ENCODE peak calls at places on chromosomes 5 and 9, in ten cellular contexts. One of them, this sample, is unnamed.
A peak's percentile ranks its signal among the peaks of the same experiment; 100 is the strongest.

GRCh38 chr5:143646961-143647360 is 165.0 kb upstream of the HMHB1 start:
- DNase-seq in A549: no peak
- DNase-seq in Karpas-422: no peak
- DNase-seq in transverse colon: no peak
- DNase-seq in neuronal stem cell: no peak
- DNase-seq in ovary: no peak
- DNase-seq in mesendoderm: no peak
- DNase-seq in aorta: no peak
- DNase-seq in effector memory CD4-positive, alpha-beta T cell: no peak
- DNase-seq in CD8-positive, alpha-beta memory T cell: no peak
- DNase-seq in this sample: no peak

GRCh38 chr5:90861843-90862586 is 303.4 kb downstream of the ADGRV1 start:
- DNase-seq in effector memory CD4-positive, alpha-beta T cell: no peak
- DNase-seq in ovary: no peak
- DNase-seq in Karpas-422: no peak
- DNase-seq in transverse colon: no peak
- DNase-seq in neuronal stem cell: no peak
- DNase-seq in CD8-positive, alpha-beta memory T cell: no peak
- DNase-seq in A549: no peak
- DNase-seq in mesendoderm: no peak
- DNase-seq in aorta: no peak
- DNase-seq in this sample: no peak

GRCh38 chr5:126444137-126444536 is 20.9 kb downstream of the GRAMD2B start:
- DNase-seq in aorta: no peak
- DNase-seq in CD8-positive, alpha-beta memory T cell: no peak
- DNase-seq in transverse colon: no peak
- DNase-seq in neuronal stem cell: no peak
- DNase-seq in mesendoderm: no peak
- DNase-seq in Karpas-422: no peak
- DNase-seq in effector memory CD4-positive, alpha-beta T cell: no peak
- DNase-seq in A549: no peak
- DNase-seq in ovary: no peak
- DNase-seq in this sample: no peak

GRCh38 chr5:92472981-92473566 is 1090.0 kb upstream of the ARRDC3 start:
- DNase-seq in transverse colon: no peak
- DNase-seq in effector memory CD4-positive, alpha-beta T cell: no peak
- DNase-seq in aorta: no peak
- DNase-seq in neuronal stem cell: no peak
- DNase-seq in ovary: no peak
- DNase-seq in Karpas-422: no peak
- DNase-seq in A549: no peak
- DNase-seq in mesendoderm: no peak
- DNase-seq in CD8-positive, alpha-beta memory T cell: no peak
- DNase-seq in this sample: no peak

GRCh38 chr5:173581408-173582197 is 34.8 kb downstream of the BOD1 start:
- DNase-seq in Karpas-422: peak; percentile 91
- DNase-seq in effector memory CD4-positive, alpha-beta T cell: no peak
- DNase-seq in ovary: no peak
- DNase-seq in aorta: no peak
- DNase-seq in neuronal stem cell: peak; percentile 64
- DNase-seq in A549: peak; percentile 31
- DNase-seq in CD8-positive, alpha-beta memory T cell: peak; percentile 17
- DNase-seq in mesendoderm: peak; percentile 72
- DNase-seq in transverse colon: peak; percentile 19
- DNase-seq in this sample: no peak

GRCh38 chr9:133946840-133947486 is 45.2 kb downstream of the VAV2 start:
- DNase-seq in Karpas-422: no peak
- DNase-seq in mesendoderm: no peak
- DNase-seq in aorta: peak; percentile 62
- DNase-seq in transverse colon: no peak
- DNase-seq in A549: no peak
- DNase-seq in neuronal stem cell: no peak
- DNase-seq in effector memory CD4-positive, alpha-beta T cell: no peak
- DNase-seq in ovary: no peak
- DNase-seq in CD8-positive, alpha-beta memory T cell: no peak
- DNase-seq in this sample: no peak

GRCh38 chr5:93044860-93045666 is 536.0 kb downstream of the NR2F1-AS1 start:
- DNase-seq in mesendoderm: peak; percentile 93
- DNase-seq in ovary: no peak
- DNase-seq in CD8-positive, alpha-beta memory T cell: no peak
- DNase-seq in A549: no peak
- DNase-seq in Karpas-422: no peak
- DNase-seq in transverse colon: no peak
- DNase-seq in effector memory CD4-positive, alpha-beta T cell: no peak
- DNase-seq in neuronal stem cell: no peak
- DNase-seq in aorta: no peak
- DNase-seq in this sample: no peak

GRCh38 chr5:133247145-133247709 is 195.4 kb downstream of the HSPA4 start:
- DNase-seq in ovary: no peak
- DNase-seq in transverse colon: no peak
- DNase-seq in mesendoderm: no peak
- DNase-seq in CD8-positive, alpha-beta memory T cell: no peak
- DNase-seq in neuronal stem cell: no peak
- DNase-seq in aorta: no peak
- DNase-seq in Karpas-422: no peak
- DNase-seq in A549: no peak
- DNase-seq in effector memory CD4-positive, alpha-beta T cell: no peak
- DNase-seq in this sample: no peak

GRCh38 chr5:132205385-132206125 is 22.1 kb downstream of the P4HA2 start:
- DNase-seq in neuronal stem cell: no peak
- DNase-seq in CD8-positive, alpha-beta memory T cell: no peak
- DNase-seq in mesendoderm: no peak
- DNase-seq in aorta: no peak
- DNase-seq in A549: no peak
- DNase-seq in transverse colon: no peak
- DNase-seq in ovary: no peak
- DNase-seq in Karpas-422: peak; percentile 68
- DNase-seq in effector memory CD4-positive, alpha-beta T cell: no peak
- DNase-seq in this sample: peak; percentile 58

GRCh38 chr9:108676344-108676743 is 179.4 kb downstream of the ACTL7B start:
- DNase-seq in ovary: no peak
- DNase-seq in CD8-positive, alpha-beta memory T cell: no peak
- DNase-seq in aorta: no peak
- DNase-seq in mesendoderm: no peak
- DNase-seq in transverse colon: no peak
- DNase-seq in Karpas-422: no peak
- DNase-seq in A549: no peak
- DNase-seq in neuronal stem cell: no peak
- DNase-seq in effector memory CD4-positive, alpha-beta T cell: no peak
- DNase-seq in this sample: no peak

GRCh38 chr5:80208337-80208736 is 47.5 kb downstream of the SERINC5 start:
- DNase-seq in CD8-positive, alpha-beta memory T cell: no peak
- DNase-seq in A549: no peak
- DNase-seq in transverse colon: no peak
- DNase-seq in ovary: no peak
- DNase-seq in mesendoderm: no peak
- DNase-seq in aorta: no peak
- DNase-seq in effector memory CD4-positive, alpha-beta T cell: no peak
- DNase-seq in Karpas-422: no peak
- DNase-seq in neuronal stem cell: no peak
- DNase-seq in this sample: no peak
- H3K4me1 ChIP-seq in CD8-positive, alpha-beta memory T cell: peaks cover 96% of the 10 kb centered on the region
- H3K4me1 ChIP-seq in A549: no peaks in the 10 kb centered on the region
- H3K4me1 ChIP-seq in transverse colon: peaks cover 31% of the 10 kb centered on the region
- H3K4me1 ChIP-seq in ovary: peaks cover 5% of the 10 kb centered on the region
- H3K4me1 ChIP-seq in mesendoderm: peaks cover 13% of the 10 kb centered on the region
- H3K4me1 ChIP-seq in aorta: no peaks in the 10 kb centered on the region
- H3K4me1 ChIP-seq in effector memory CD4-positive, alpha-beta T cell: peaks cover 66% of the 10 kb centered on the region
- H3K4me1 ChIP-seq in Karpas-422: no peaks in the 10 kb centered on the region
- H3K4me1 ChIP-seq in neuronal stem cell: no peaks in the 10 kb centered on the region
- H3K4me1 ChIP-seq in this sample: no peaks in the 10 kb centered on the region

GRCh38 chr9:121363586-121363961 is 6.5 kb downstream of the STOM start:
- DNase-seq in A549: no peak
- DNase-seq in transverse colon: no peak
- DNase-seq in CD8-positive, alpha-beta memory T cell: no peak
- DNase-seq in Karpas-422: no peak
- DNase-seq in neuronal stem cell: no peak
- DNase-seq in aorta: no peak
- DNase-seq in effector memory CD4-positive, alpha-beta T cell: no peak
- DNase-seq in mesendoderm: no peak
- DNase-seq in ovary: no peak
- DNase-seq in this sample: no peak
- H3K4me1 ChIP-seq in A549: peaks cover 94% of the 10 kb centered on the region
- H3K4me1 ChIP-seq in transverse colon: peaks cover 61% of the 10 kb centered on the region
- H3K4me1 ChIP-seq in CD8-positive, alpha-beta memory T cell: peaks cover 48% of the 10 kb centered on the region
- H3K4me1 ChIP-seq in Karpas-422: peaks cover 36% of the 10 kb centered on the region
- H3K4me1 ChIP-seq in neuronal stem cell: peaks cover 2% of the 10 kb centered on the region
- H3K4me1 ChIP-seq in aorta: peaks cover 7% of the 10 kb centered on the region
- H3K4me1 ChIP-seq in effector memory CD4-positive, alpha-beta T cell: no peaks in the 10 kb centered on the region
- H3K4me1 ChIP-seq in mesendoderm: peaks cover 3% of the 10 kb centered on the region
- H3K4me1 ChIP-seq in ovary: peaks cover 6% of the 10 kb centered on the region
- H3K4me1 ChIP-seq in this sample: peaks cover 79% of the 10 kb centered on the region

DNA sequence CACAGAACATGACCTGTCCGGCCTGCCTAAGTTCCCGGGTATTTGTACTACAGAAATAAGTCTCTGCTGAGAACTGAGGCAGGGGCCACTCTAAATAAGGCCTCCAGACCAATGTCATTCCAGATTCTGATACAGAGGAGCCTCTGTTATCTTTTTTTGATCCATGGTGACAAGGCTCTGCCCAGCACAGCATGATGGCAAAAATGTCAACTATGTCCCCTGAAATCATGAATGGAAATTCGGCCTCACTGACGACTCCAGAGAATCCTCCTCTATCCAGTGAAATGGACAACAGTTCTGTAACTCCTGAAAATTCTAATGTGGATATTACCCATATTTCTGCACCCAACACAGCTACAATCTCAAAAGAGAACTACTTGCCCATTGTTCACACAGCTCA is 335.0 kb downstream of the DNAH5 start:
- DNase-seq in A549: no peak
- DNase-seq in aorta: no peak
- DNase-seq in neuronal stem cell: no peak
- DNase-seq in transverse colon: no peak
- DNase-seq in ovary: no peak
- DNase-seq in effector memory CD4-positive, alpha-beta T cell: no peak
- DNase-seq in CD8-positive, alpha-beta memory T cell: no peak
- DNase-seq in mesendoderm: peak; percentile 71
- DNase-seq in Karpas-422: no peak
- DNase-seq in this sample: no peak
- H3K4me1 ChIP-seq in A549: peaks cover 15% of the 10 kb centered on the region
- H3K4me1 ChIP-seq in aorta: no peaks in the 10 kb centered on the region
- H3K4me1 ChIP-seq in neuronal stem cell: no peaks in the 10 kb centered on the region
- H3K4me1 ChIP-seq in transverse colon: no peaks in the 10 kb centered on the region
- H3K4me1 ChIP-seq in ovary: no peaks in the 10 kb centered on the region
- H3K4me1 ChIP-seq in effector memory CD4-positive, alpha-beta T cell: no peaks in the 10 kb centered on the region
- H3K4me1 ChIP-seq in CD8-positive, alpha-beta memory T cell: no peaks in the 10 kb centered on the region
- H3K4me1 ChIP-seq in mesendoderm: no peaks in the 10 kb centered on the region
- H3K4me1 ChIP-seq in Karpas-422: no peaks in the 10 kb centered on the region
- H3K4me1 ChIP-seq in this sample: peaks cover 5% of the 10 kb centered on the region

GRCh38 chr9:125444956-125445506 is 183.4 kb downstream of the GAPVD1 start:
- DNase-seq in effector memory CD4-positive, alpha-beta T cell: no peak
- DNase-seq in A549: no peak
- DNase-seq in Karpas-422: no peak
- DNase-seq in aorta: peak; percentile 62
- DNase-seq in neuronal stem cell: no peak
- DNase-seq in transverse colon: no peak
- DNase-seq in ovary: no peak
- DNase-seq in CD8-positive, alpha-beta memory T cell: no peak
- DNase-seq in mesendoderm: no peak
- DNase-seq in this sample: no peak
- H3K4me1 ChIP-seq in effector memory CD4-positive, alpha-beta T cell: no peaks in the 10 kb centered on the region
- H3K4me1 ChIP-seq in A549: no peaks in the 10 kb centered on the region
- H3K4me1 ChIP-seq in Karpas-422: peaks cover 38% of the 10 kb centered on the region
- H3K4me1 ChIP-seq in aorta: no peaks in the 10 kb centered on the region
- H3K4me1 ChIP-seq in neuronal stem cell: peaks cover 22% of the 10 kb centered on the region
- H3K4me1 ChIP-seq in transverse colon: no peaks in the 10 kb centered on the region
- H3K4me1 ChIP-seq in ovary: peaks cover 3% of the 10 kb centered on the region
- H3K4me1 ChIP-seq in CD8-positive, alpha-beta memory T cell: no peaks in the 10 kb centered on the region
- H3K4me1 ChIP-seq in mesendoderm: no peaks in the 10 kb centered on the region
- H3K4me1 ChIP-seq in this sample: no peaks in the 10 kb centered on the region

DNA sequence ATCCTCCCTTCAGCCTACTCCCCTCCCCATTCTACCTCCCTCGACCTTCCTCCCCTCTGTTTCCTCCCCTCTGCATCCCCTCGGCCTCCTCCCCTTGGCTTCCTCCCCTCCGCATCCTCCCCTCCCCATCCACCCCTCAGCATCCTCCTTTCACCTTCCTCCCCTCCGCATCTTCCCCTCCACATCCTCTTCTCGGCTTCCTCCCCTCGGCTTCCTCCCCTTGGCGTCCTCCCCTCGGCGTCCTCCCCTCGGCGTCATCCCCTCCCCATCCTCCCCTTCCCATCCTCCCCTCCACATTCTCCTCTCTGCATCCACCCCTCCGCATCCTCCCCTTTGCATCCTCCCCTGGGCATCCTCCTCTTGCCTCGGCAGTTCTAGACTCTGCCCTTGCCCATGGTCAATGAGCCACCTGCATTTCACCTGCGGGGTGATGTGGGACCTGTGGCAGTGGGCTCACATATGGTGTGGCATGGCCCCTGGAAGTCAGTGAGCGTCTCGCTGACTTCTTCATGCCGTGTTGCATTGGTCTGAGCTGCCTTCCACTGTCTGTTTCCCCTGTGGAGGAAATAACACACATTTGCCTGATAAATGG is 113.0 kb downstream of the WNK2 start:
- DNase-seq in Karpas-422: no peak
- DNase-seq in transverse colon: no peak
- DNase-seq in ovary: no peak
- DNase-seq in mesendoderm: no peak
- DNase-seq in A549: no peak
- DNase-seq in aorta: no peak
- DNase-seq in CD8-positive, alpha-beta memory T cell: no peak
- DNase-seq in effector memory CD4-positive, alpha-beta T cell: no peak
- DNase-seq in neuronal stem cell: no peak
- DNase-seq in this sample: no peak
- H3K4me1 ChIP-seq in Karpas-422: peaks cover 6% of the 10 kb centered on the region
- H3K4me1 ChIP-seq in transverse colon: peaks cover 38% of the 10 kb centered on the region
- H3K4me1 ChIP-seq in ovary: peaks cover 6% of the 10 kb centered on the region
- H3K4me1 ChIP-seq in mesendoderm: no peaks in the 10 kb centered on the region
- H3K4me1 ChIP-seq in A549: peaks cover 4% of the 10 kb centered on the region
- H3K4me1 ChIP-seq in aorta: no peaks in the 10 kb centered on the region
- H3K4me1 ChIP-seq in CD8-positive, alpha-beta memory T cell: no peaks in the 10 kb centered on the region
- H3K4me1 ChIP-seq in effector memory CD4-positive, alpha-beta T cell: no peaks in the 10 kb centered on the region
- H3K4me1 ChIP-seq in neuronal stem cell: no peaks in the 10 kb centered on the region
- H3K4me1 ChIP-seq in this sample: no peaks in the 10 kb centered on the region

GRCh38 chr9:127162046-127162445 is 39.6 kb upstream of the ANGPTL2 start:
- DNase-seq in ovary: peak; percentile 7
- DNase-seq in mesendoderm: peak; percentile 31
- DNase-seq in A549: no peak
- DNase-seq in aorta: peak; percentile 36
- DNase-seq in transverse colon: no peak
- DNase-seq in effector memory CD4-positive, alpha-beta T cell: no peak
- DNase-seq in Karpas-422: no peak
- DNase-seq in neuronal stem cell: no peak
- DNase-seq in CD8-positive, alpha-beta memory T cell: no peak
- DNase-seq in this sample: no peak
- H3K4me1 ChIP-seq in ovary: peaks cover 6% of the 10 kb centered on the region
- H3K4me1 ChIP-seq in mesendoderm: no peaks in the 10 kb centered on the region
- H3K4me1 ChIP-seq in A549: peaks cover 30% of the 10 kb centered on the region
- H3K4me1 ChIP-seq in aorta: no peaks in the 10 kb centered on the region
- H3K4me1 ChIP-seq in transverse colon: no peaks in the 10 kb centered on the region
- H3K4me1 ChIP-seq in effector memory CD4-positive, alpha-beta T cell: peaks cover 8% of the 10 kb centered on the region
- H3K4me1 ChIP-seq in Karpas-422: peaks cover 22% of the 10 kb centered on the region
- H3K4me1 ChIP-seq in neuronal stem cell: peaks cover 19% of the 10 kb centered on the region
- H3K4me1 ChIP-seq in CD8-positive, alpha-beta memory T cell: no peaks in the 10 kb centered on the region
- H3K4me1 ChIP-seq in this sample: peaks cover 23% of the 10 kb centered on the region

This sample was measured in RWPE2.